ENCODE peak calls at places on chromosomes 16 and 17, in nine cellular contexts. V is fibroblast of pulmonary artery, W is heart right ventricle, C is WERI-Rb-1, M is AG04450, O is OCI-LY7, D is fibroblast of the aortic adventitia, Z is AG10803, N is adrenal gland. K is an unnamed sample.

GRCh38 chr16:87853411-87854052 is 15.8 kb downstream of the SLC7A5 start:
- DNase-seq in D (peak; percentile 95), N (peak; percentile 92), V (peak; percentile 91), Z (peak; percentile 95), W (peak; percentile 92), O (peak; percentile 95), C (peak; percentile 82), M (peak; percentile 67), K (peak; percentile 96)

GRCh38 chr16:89033796-89034572 is 57.0 kb upstream of the CBFA2T3 start:
- DNase-seq in M (no peak), C (no peak), Z (no peak), N (no peak), V (no peak), O (no peak), W (peak; percentile 6), D (no peak), K (no peak)

GRCh38 chr16:492211-492875 is 35.2 kb upstream of the CAPN15 start:
- DNase-seq in D (no peak), M (no peak), Z (no peak), N (no peak), V (no peak), O (no peak), W (no peak), C (no peak), K (no peak)

GRCh38 chr17:80106751-80107150 is 5.4 kb downstream of the GAA start:
- DNase-seq in O (no peak), C (no peak), W (no peak), D (no peak), Z (no peak), M (no peak), N (peak; percentile 11), V (no peak), K (no peak)

GRCh38 chr16:2428051-2428786 is 1.0 kb upstream of the CCNF start:
- DNase-seq in W (peak; percentile 33), M (no peak), C (peak; percentile 75), N (peak; percentile 34), V (peak; percentile 27), O (peak; percentile 51), D (peak; percentile 7), Z (no peak), K (peak; percentile 68)

GRCh38 chr16:68368602-68368944 is 57.8 kb downstream of the PRMT7 start:
- DNase-seq in C (no peak), Z (no peak), N (no peak), D (no peak), W (no peak), V (no peak), M (no peak), O (peak; percentile 23), K (no peak)

GRCh38 chr17:63309021-63309420 is 137.1 kb downstream of the CYB561 start:
- DNase-seq in M (no peak), Z (peak; percentile 20), O (no peak), D (peak; percentile 51), C (no peak), V (peak; percentile 68), W (no peak), N (no peak), K (peak; percentile 20)

GRCh38 chr17:49193513-49194296 is 16.7 kb downstream of the GNGT2 start:
- DNase-seq in V (peak; percentile 70), W (peak; percentile 20), O (peak; percentile 35), Z (peak; percentile 50), M (no peak), D (peak; percentile 59), C (peak; percentile 91), N (peak; percentile 62), K (peak; percentile 61)

GRCh38 chr16:4138735-4139134 is 22.5 kb upstream of the ADCY9 start:
- DNase-seq in W (no peak), C (no peak), V (no peak), Z (no peak), N (no peak), D (no peak), O (no peak), M (no peak), K (no peak)

GRCh38 chr16:796296-797119 is 4.0 kb downstream of the GNG13 start:
- DNase-seq in C (no peak), W (no peak), M (no peak), O (no peak), D (no peak), N (no peak), V (no peak), Z (no peak), K (no peak)

GRCh38 chr17:79788455-79788854 is 8.4 kb downstream of the CBX8 start:
- DNase-seq in O (no peak), W (no peak), Z (no peak), N (no peak), M (no peak), C (no peak), D (no peak), V (no peak), K (no peak)

GRCh38 chr16:9647981-9648701 is 534.1 kb downstream of the GRIN2A start:
- DNase-seq in C (peak; percentile 26), O (peak; percentile 22), Z (peak; percentile 26), V (peak; percentile 16), D (peak; percentile 40), N (no peak), W (no peak), M (no peak), K (peak; percentile 34)

GRCh38 chr16:15539197-15539596 is 103.8 kb downstream of the MARF1 start:
- DNase-seq in Z (no peak), W (no peak), N (no peak), D (no peak), M (no peak), O (peak; percentile 15), V (no peak), C (peak; percentile 78), K (no peak)

GRCh38 chr16:72645526-72645925 is 402.4 kb downstream of the ZFHX3 start:
- DNase-seq in Z (peak; percentile 24), W (no peak), V (no peak), O (no peak), M (no peak), N (no peak), C (no peak), D (no peak), K (no peak)

GRCh38 chr17:44000871-44001460 is 3.5 kb upstream of the NAGS start:
- DNase-seq in C (no peak), M (no peak), D (no peak), W (no peak), Z (no peak), V (no peak), N (no peak), O (no peak), K (no peak)

GRCh38 chr17:35117984-35118383 is 1.7 kb downstream of the RAD51D start:
- DNase-seq in D (peak; percentile 26), M (no peak), W (no peak), O (peak; percentile 63), Z (peak; percentile 45), N (no peak), V (peak; percentile 55), C (no peak), K (peak; percentile 51)

GRCh38 chr16:5056347-5056746 is 9.4 kb downstream of the C16orf89 start:
- DNase-seq in M (no peak), N (peak; percentile 31), Z (no peak), O (peak; percentile 45), W (no peak), D (no peak), V (no peak), C (peak; percentile 62), K (peak; percentile 48)

GRCh38 chr16:53291757-53292392 is 142.4 kb upstream of the RBL2 start:
- DNase-seq in D (no peak), V (peak; percentile 10), O (no peak), Z (peak; percentile 13), C (no peak), W (no peak), N (no peak), M (no peak), K (peak; percentile 40)

GRCh38 chr17:7716901-7717755 is at the start of gene DNAH2:
- DNase-seq in D (peak; percentile 91), Z (peak; percentile 87), W (peak; percentile 78), N (peak; percentile 76), V (peak; percentile 95), M (peak; percentile 82), O (no peak), C (peak; percentile 96), K (peak; percentile 86)

GRCh38 chr17:38706625-38707298 is 1.7 kb downstream of the MLLT6 start:
- DNase-seq in Z (no peak), C (no peak), M (no peak), V (no peak), O (peak; percentile 40), N (peak; percentile 60), D (no peak), W (no peak), K (peak; percentile 47)

GRCh38 chr17:41635121-41636097 is 11.0 kb upstream of the KRT17 start:
- DNase-seq in V (no peak), N (peak; percentile 64), Z (no peak), M (no peak), O (no peak), D (no peak), C (peak; percentile 79), W (peak; percentile 48), K (no peak)

GRCh38 chr16:31074814-31075183 is 577 bp downstream of the ZNF646 start:
- DNase-seq in V (peak; percentile 18), O (no peak), N (no peak), M (no peak), C (no peak), D (no peak), Z (no peak), W (no peak), K (no peak)
- TF ChIP-seq CTCF in V (no peak), O (peak; percentile 45), N (no peak), M (peak; percentile 14), C (no peak), D (peak; percentile 4), Z (peak; percentile 20), W (no peak), K (no peak)

DNA sequence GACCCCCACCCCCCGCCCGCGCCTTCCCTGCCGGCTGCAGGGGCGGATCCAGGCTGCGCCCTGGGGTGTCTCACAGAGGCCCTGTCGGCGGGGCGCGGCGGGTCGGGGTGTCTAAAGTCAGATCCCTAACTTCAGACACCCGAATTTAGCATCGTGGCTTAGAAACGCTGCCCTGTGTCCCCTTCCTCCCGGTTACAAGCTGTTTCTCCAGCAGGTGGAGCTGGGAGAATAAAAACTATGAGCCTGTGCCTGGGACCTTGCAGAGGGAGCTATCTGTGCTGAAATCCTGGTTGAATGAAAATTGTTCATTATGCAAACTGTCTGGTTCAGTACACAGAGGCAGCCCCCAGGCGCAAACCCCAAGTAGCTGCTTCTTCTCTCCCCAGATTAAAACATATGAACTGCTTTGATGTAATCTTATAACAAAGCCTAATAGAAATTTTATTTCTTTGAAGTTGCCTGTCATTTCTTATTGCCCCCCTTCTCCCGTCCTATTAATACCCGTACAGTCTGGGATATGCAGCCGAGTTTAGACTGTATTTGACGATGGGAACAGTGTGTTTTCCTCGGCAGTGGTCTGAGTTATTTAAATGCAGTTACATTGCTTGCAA is 79.0 kb downstream of the RPA1 start:
- DNase-seq in W (no peak), N (peak; percentile 76), C (peak; percentile 80), D (peak; percentile 86), O (peak; percentile 79), V (peak; percentile 83), M (peak; percentile 48), Z (peak; percentile 75), K (peak; percentile 62)
- H3K4me3 ChIP-seq in W (peak overlapping the region; percentile 14), N (no peak overlapping the region), C (peak overlapping the region; percentile 53), D (peak overlapping the region; percentile 44), O (peak overlapping the region; percentile 44), V (peak overlapping the region; percentile 31), M (peak overlapping the region; percentile 32), Z (peak overlapping the region; percentile 42), K (peak overlapping the region; percentile 31)

GRCh38 chr16:27769561-27770222 is 219.7 kb downstream of the KATNIP start:
- DNase-seq in O (no peak), Z (peak; percentile 56), C (peak; percentile 55), N (no peak), M (peak; percentile 32), W (no peak), D (peak; percentile 31), V (peak; percentile 59), K (no peak)
- TF ChIP-seq CTCF in O (no peak), Z (no peak), C (no peak), N (no peak), M (no peak), W (no peak), D (no peak), V (no peak), K (no peak)

GRCh38 chr16:50671644-50672260 is 9.4 kb downstream of the SNX20 start:
- DNase-seq in M (no peak), D (peak; percentile 32), O (peak; percentile 50), W (no peak), Z (no peak), V (peak; percentile 37), C (peak; percentile 62), N (no peak), K (peak; percentile 52)
- H3K4me3 ChIP-seq in M (no peak overlapping the region), D (no peak overlapping the region), O (no peak overlapping the region), W (no peak overlapping the region), Z (no peak overlapping the region), V (no peak overlapping the region), C (no peak overlapping the region), N (no peak overlapping the region), K (no peak overlapping the region)